ENCODE peak calls at places on chromosomes 5 and 9, in six cellular contexts. Q, U, L, X, K and V are unnamed samples.

GRCh38 chr5:71783891-71784290 is 64.8 kb downstream of the CARTPT start:
- DNase-seq in X (no peak), U (peak), Q (no peak), L (no peak), K (peak), V (peak)

GRCh38 chr5:132114150-132115121 is 40.8 kb downstream of the CSF2 start:
- DNase-seq in L (no peak), U (no peak), X (no peak), K (no peak), Q (no peak), V (no peak)

GRCh38 chr9:134734270-134734669 is 92.7 kb downstream of the COL5A1 start:
- DNase-seq in Q (no peak), K (peak), L (peak), U (no peak), X (peak), V (no peak)

GRCh38 chr5:122908108-122908507 is 62.7 kb downstream of the SNX24 start:
- DNase-seq in K (no peak), L (no peak), U (no peak), Q (no peak), X (no peak), V (no peak)

GRCh38 chr5:119578937-119579336 is 50.4 kb upstream of the FAM170A start:
- DNase-seq in K (peak), L (peak), X (no peak), U (peak), Q (no peak), V (no peak)

GRCh38 chr9:123318961-123319421 is 37.0 kb upstream of the CRB2 start:
- DNase-seq in K (no peak), X (no peak), Q (no peak), U (peak), L (no peak), V (no peak)

GRCh38 chr5:94893404-94894145 is 275.1 kb downstream of the SLF1 start:
- DNase-seq in K (peak), Q (no peak), L (no peak), U (peak), X (peak), V (peak)

GRCh38 chr9:72362118-72362531 is 2.9 kb downstream of the ZFAND5 start:
- DNase-seq in X (peak), Q (no peak), U (no peak), K (peak), L (no peak), V (no peak)

GRCh38 chr5:149474198-149474597 is 77.0 kb downstream of the CSNK1A1 start:
- DNase-seq in U (no peak), L (no peak), K (peak), Q (no peak), X (no peak), V (no peak)

GRCh38 chr9:101465330-101465915 is 29.8 kb upstream of the ALDOB start:
- DNase-seq in Q (no peak), K (peak), U (peak), X (peak), L (peak), V (no peak)

GRCh38 chr9:89448381-89448780 is 49.5 kb downstream of the SEMA4D start:
- DNase-seq in X (no peak), U (no peak), K (no peak), Q (no peak), L (no peak), V (no peak)

GRCh38 chr9:11086561-11086960 is 473.8 kb upstream of the PTPRD start:
- DNase-seq in K (peak), Q (no peak), L (peak), X (no peak), U (peak), V (no peak)

GRCh38 chr5:107320851-107321250 is 349.9 kb downstream of the EFNA5 start:
- DNase-seq in K (no peak), Q (no peak), L (no peak), X (no peak), U (no peak), V (no peak)

GRCh38 chr9:36471359-36471758 is 71.3 kb upstream of the RNF38 start:
- DNase-seq in U (no peak), K (no peak), Q (no peak), X (no peak), L (no peak), V (no peak)

GRCh38 chr5:37045703-37046102 is 169.1 kb downstream of the NIPBL start:
- DNase-seq in X (no peak), U (no peak), K (no peak), Q (no peak), L (no peak), V (no peak)

GRCh38 chr5:40877371-40877988 is 31.8 kb upstream of the C7 start:
- DNase-seq in U (no peak), K (peak), Q (no peak), L (no peak), X (no peak), V (no peak)

GRCh38 chr5:9545959-9546851 is at the start of gene SEMA5A:
- DNase-seq in K (peak), L (peak), X (peak), Q (no peak), U (peak), V (peak)

GRCh38 chr5:92939428-92939827 is 641.6 kb downstream of the NR2F1-AS1 start:
- DNase-seq in K (peak), Q (no peak), X (no peak), L (no peak), U (peak), V (no peak)

GRCh38 chr5:45601424-45601823 is 94.8 kb downstream of the HCN1 start:
- DNase-seq in Q (no peak), U (no peak), K (no peak), X (no peak), L (no peak), V (no peak)

GRCh38 chr5:42944989-42945388 is 95.1 kb downstream of the ANXA2R start:
- DNase-seq in U (peak), Q (no peak), K (peak), X (peak), L (peak), V (no peak)

GRCh38 chr9:18478517-18479361 is 4.8 kb downstream of the ADAMTSL1 start:
- DNase-seq in K (peak), Q (no peak), U (peak), L (peak), X (peak), V (no peak)

GRCh38 chr9:124975131-124975530 is 34.2 kb upstream of the GOLGA1 start:
- DNase-seq in L (peak), X (no peak), Q (no peak), K (no peak), U (peak), V (no peak)

GRCh38 chr5:154487541-154487940 is 9.5 kb upstream of the HAND1 start:
- DNase-seq in K (no peak), L (no peak), X (no peak), U (no peak), Q (no peak), V (no peak)